ENCODE peak calls at places on chromosomes 1 and 21, in ten cellular contexts. B, Y, K, Q, N, M, D, O, L and R are unnamed samples.

GRCh38 chr1:172423336-172423735 is 2.9 kb downstream of the C1orf105 start:
- DNase-seq in Q (no peak), L (no peak), Y (no peak), D (no peak), O (no peak), B (no peak), K (no peak), N (no peak), M (no peak), R (no peak)

GRCh38 chr1:245671966-245672767 is 517.4 kb downstream of the KIF26B start:
- DNase-seq in Y (no peak), M (no peak), N (no peak), K (no peak), L (no peak), B (no peak), O (no peak), Q (no peak), D (no peak), R (no peak)

GRCh38 chr1:172203135-172203823 is 217.2 kb upstream of the C1orf105 start:
- DNase-seq in K (no peak), L (peak), M (no peak), N (no peak), B (no peak), Y (no peak), Q (peak), D (no peak), O (no peak), R (no peak)

GRCh38 chr1:94529416-94529815 is 12.1 kb downstream of the F3 start:
- DNase-seq in D (no peak), B (no peak), N (no peak), M (no peak), L (no peak), K (no peak), O (no peak), Q (peak), Y (no peak), R (no peak)

GRCh38 chr21:45502006-45502345 is 40.3 kb downstream of the SLC19A1 start:
- DNase-seq in K (peak), N (no peak), L (no peak), M (no peak), Q (no peak), O (peak), B (no peak), Y (no peak), D (no peak), R (peak)

GRCh38 chr1:12521096-12521495 is 96.9 kb downstream of the DHRS3 start:
- DNase-seq in M (no peak), N (no peak), O (no peak), Y (no peak), B (no peak), Q (peak), K (no peak), L (no peak), D (no peak), R (no peak)

GRCh38 chr21:15839601-15840000 is 109.8 kb downstream of the USP25 start:
- DNase-seq in B (no peak), L (peak), Y (no peak), K (no peak), D (no peak), O (no peak), Q (no peak), N (no peak), M (no peak), R (no peak)

GRCh38 chr1:43460988-43461693 is 7.4 kb upstream of the HYI start:
- DNase-seq in D (no peak), B (no peak), L (peak), M (no peak), Q (no peak), N (no peak), Y (no peak), O (no peak), K (no peak), R (no peak)

GRCh38 chr1:21814981-21815583 is 3.0 kb downstream of the LDLRAD2 start:
- DNase-seq in O (no peak), Q (no peak), D (no peak), Y (no peak), K (no peak), M (no peak), N (no peak), B (no peak), L (no peak), R (no peak)

GRCh38 chr1:226061793-226062557 is 541 bp upstream of the H3-3A start:
- DNase-seq in L (peak), Q (peak), Y (peak), D (peak), O (peak), B (peak), N (peak), K (peak), M (no peak), R (peak)

GRCh38 chr1:227766015-227766634 is 30.9 kb downstream of the SNAP47 start:
- DNase-seq in N (peak), B (peak), L (no peak), O (no peak), D (peak), Y (no peak), K (peak), M (no peak), Q (no peak), R (no peak)

GRCh38 chr1:26067432-26067911 is at the start of gene TRIM63:
- DNase-seq in Y (no peak), B (no peak), M (no peak), L (peak), D (no peak), Q (no peak), K (no peak), N (no peak), O (peak), R (no peak)

GRCh38 chr1:15345711-15346355 is 63.9 kb upstream of the EFHD2 start:
- DNase-seq in Y (peak), B (no peak), D (peak), M (peak), Q (no peak), N (no peak), O (peak), L (peak), K (peak), R (peak)

GRCh38 chr1:22831729-22832413 is 121.2 kb downstream of the EPHB2 start:
- DNase-seq in L (peak), Q (peak), Y (peak), M (no peak), N (no peak), D (no peak), B (no peak), K (peak), O (no peak), R (no peak)

GRCh38 chr1:201051399-201051798 is 27.9 kb upstream of the KIF21B start:
- DNase-seq in B (no peak), K (no peak), L (no peak), O (no peak), D (no peak), N (no peak), Y (no peak), Q (no peak), M (no peak), R (no peak)

GRCh38 chr1:174358344-174358743 is 89.4 kb upstream of the GPR52 start:
- DNase-seq in O (no peak), Q (no peak), L (no peak), M (no peak), Y (no peak), K (no peak), N (no peak), B (no peak), D (no peak), R (no peak)

GRCh38 chr21:33924079-33924765 is 8.6 kb upstream of the ATP5PO start:
- DNase-seq in O (peak), Q (peak), K (peak), Y (peak), N (peak), M (peak), L (peak), B (peak), D (peak), R (peak)

GRCh38 chr1:161921990-161922389 is 101.7 kb downstream of the OLFML2B start:
- DNase-seq in O (no peak), Q (no peak), D (no peak), K (no peak), N (no peak), B (no peak), L (peak), M (no peak), Y (no peak), R (no peak)

GRCh38 chr1:22600071-22600816 is 36.2 kb upstream of the C1QA start:
- DNase-seq in K (no peak), Q (no peak), B (no peak), O (no peak), D (no peak), M (no peak), N (no peak), L (no peak), Y (no peak), R (no peak)

GRCh38 chr1:1349256-1350012 is at the start of gene DVL1:
- DNase-seq in K (peak), L (peak), D (peak), M (peak), O (peak), N (peak), Y (peak), Q (peak), B (peak), R (peak)

GRCh38 chr21:34129971-34130597 is 56.7 kb downstream of the MRPS6 start:
- DNase-seq in Y (no peak), N (no peak), B (no peak), D (no peak), Q (peak), O (no peak), L (peak), M (no peak), K (no peak), R (no peak)

GRCh38 chr1:159927211-159927886 is 2.0 kb upstream of the TAGLN2 start:
- DNase-seq in O (peak), D (no peak), Q (no peak), L (no peak), B (no peak), M (no peak), N (no peak), K (no peak), Y (no peak), R (peak)

GRCh38 chr1:163442940-163443339 is 121.2 kb downstream of the NUF2 start:
- DNase-seq in M (no peak), K (no peak), O (no peak), B (no peak), L (no peak), N (no peak), Q (no peak), D (no peak), Y (no peak), R (no peak)

GRCh38 chr1:205370780-205371179 is 14.1 kb upstream of the KLHDC8A start:
- DNase-seq in K (no peak), O (no peak), M (no peak), Y (no peak), Q (no peak), B (peak), L (no peak), N (peak), D (no peak), R (no peak)

GRCh38 chr1:227541129-227541528 is 22.2 kb upstream of the ZNF678 start:
- DNase-seq in M (no peak), B (no peak), D (no peak), K (peak), N (no peak), Y (no peak), Q (no peak), O (no peak), L (no peak), R (peak)

GRCh38 chr1:221557024-221557423 is 184.9 kb downstream of the DUSP10 start:
- DNase-seq in L (no peak), N (no peak), B (no peak), D (no peak), Y (no peak), Q (no peak), K (no peak), M (no peak), O (no peak), R (no peak)

GRCh38 chr1:94160811-94161210 is 39.9 kb upstream of the ABCA4 start:
- DNase-seq in Y (no peak), L (peak), K (no peak), M (no peak), D (no peak), B (no peak), N (no peak), O (no peak), Q (peak), R (no peak)

GRCh38 chr1:93625582-93626327 is 55.9 kb downstream of the BCAR3 start:
- DNase-seq in Y (no peak), M (no peak), D (no peak), L (peak), O (peak), N (no peak), Q (peak), B (no peak), K (no peak), R (no peak)

GRCh38 chr1:41664861-41665640 is 180.6 kb upstream of the EDN2 start:
- DNase-seq in L (peak), N (no peak), Q (peak), D (no peak), O (no peak), K (no peak), Y (peak), M (no peak), B (no peak), R (no peak)

GRCh38 chr21:25220954-25221353 is 386.3 kb downstream of the MRPL39 start:
- DNase-seq in Y (no peak), Q (no peak), D (no peak), K (no peak), M (no peak), B (no peak), N (no peak), L (no peak), O (no peak), R (no peak)

GRCh38 chr1:91732291-91732953 is 153.5 kb downstream of the TGFBR3 start:
- DNase-seq in O (no peak), M (peak), L (peak), K (no peak), D (peak), Y (peak), Q (peak), B (no peak), N (no peak), R (no peak)

GRCh38 chr1:53315456-53316048 is 12.3 kb downstream of the LRP8 start:
- DNase-seq in K (peak), N (no peak), Q (no peak), M (no peak), L (no peak), O (peak), B (no peak), Y (no peak), D (no peak), R (no peak)

GRCh38 chr1:27366411-27367159 is at the start of gene MAP3K6:
- DNase-seq in Y (peak), Q (peak), N (peak), B (peak), M (peak), D (peak), K (peak), O (peak), L (peak), R (peak)

GRCh38 chr1:111214086-111214801 is 13.3 kb upstream of the CHI3L2 start:
- DNase-seq in L (no peak), B (no peak), K (no peak), M (peak), Y (no peak), O (no peak), N (no peak), Q (no peak), D (no peak), R (no peak)

GRCh38 chr1:88736633-88737248 is 52.7 kb downstream of the PKN2 start:
- DNase-seq in B (no peak), Q (peak), N (peak), O (no peak), K (no peak), L (peak), Y (no peak), D (no peak), M (peak), R (no peak)